ENCODE peak calls at places on chromosomes 11 and 22, in four cellular contexts. J is ascending aorta, T is thoracic aorta, Z is mesenchymal stem cell. R is an unnamed sample.
A peak's percentile ranks its signal among the peaks of the same experiment; 100 is the strongest.

GRCh38 chr11:11979487-11980117 is 28.8 kb downstream of the DKK3 start:
- DNase-seq in J (no peak), T (no peak), Z (peak; percentile 91), R (peak; percentile 91)

GRCh38 chr11:127055240-127055639 is 54.7 kb upstream of the KIRREL3 start:
- DNase-seq in J (no peak), T (no peak), Z (no peak), R (no peak)

GRCh38 chr11:27052668-27053067 is 12.1 kb downstream of the BBOX1 start:
- DNase-seq in J (no peak), T (no peak), Z (no peak), R (no peak)

GRCh38 chr11:31757245-31757835 is 53.8 kb downstream of the PAX6 start:
- DNase-seq in J (no peak), T (no peak), Z (no peak), R (no peak)

GRCh38 chr11:72718101-72718501 is 34.1 kb downstream of the ARAP1 start:
- DNase-seq in J (no peak), T (no peak), Z (no peak), R (no peak)

GRCh38 chr11:69366591-69366990 is 72.6 kb downstream of the MYEOV start:
- DNase-seq in J (no peak), T (no peak), Z (no peak), R (no peak)

GRCh38 chr22:39349506-39349966 is 255 bp upstream of the SYNGR1 start:
- DNase-seq in J (no peak), T (no peak), Z (peak; percentile 27), R (peak; percentile 42)

GRCh38 chr11:63551889-63552266 is 11.3 kb downstream of the PLAAT2 start:
- DNase-seq in J (no peak), T (no peak), Z (no peak), R (no peak)

GRCh38 chr11:77127674-77127968 is 425 bp upstream of the MYO7A start:
- DNase-seq in J (no peak), T (no peak), Z (no peak), R (peak; percentile 31)

GRCh38 chr11:113506461-113506860 is 31.3 kb upstream of the DRD2 start:
- DNase-seq in J (no peak), T (no peak), Z (no peak), R (no peak)

GRCh38 chr11:118304227-118304808 is at the start of gene CD3E:
- DNase-seq in J (no peak), T (no peak), Z (no peak), R (no peak)

GRCh38 chr11:122163420-122163819 is 47.4 kb upstream of the BLID start:
- DNase-seq in J (no peak), T (no peak), Z (no peak), R (no peak)

GRCh38 chr11:118109231-118109630 is 22.5 kb upstream of the SMIM35 start:
- DNase-seq in J (no peak), T (no peak), Z (no peak), R (no peak)

GRCh38 chr11:64637346-64638016 is 46.5 kb downstream of the SLC22A12 start:
- DNase-seq in J (no peak), T (no peak), Z (no peak), R (peak; percentile 42)

DNA sequence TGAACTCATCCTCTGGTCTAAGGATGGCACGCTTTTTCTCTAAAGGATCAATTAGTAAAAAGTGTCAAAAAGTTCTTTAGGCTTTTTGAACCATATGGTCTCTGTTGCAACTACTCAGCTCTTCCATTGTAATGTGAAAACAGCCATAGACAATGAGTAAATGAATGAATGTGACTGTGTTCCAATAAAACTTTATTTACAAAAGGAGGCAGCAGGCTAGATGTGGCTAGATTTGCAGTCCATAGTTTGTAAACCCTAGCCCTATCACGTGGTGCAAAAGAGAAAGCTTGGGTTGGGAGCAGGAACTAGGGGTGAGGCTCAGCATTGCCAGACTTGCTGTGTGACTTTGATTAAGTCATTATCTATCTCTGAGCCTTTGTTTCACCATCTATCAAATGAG is 5.4 kb upstream of the NPAS4 start:
- DNase-seq in J (no peak), T (no peak), Z (no peak), R (no peak)
- H3K27me3 ChIP-seq in J (no peaks in the 10 kb centered on the region), T (no peaks in the 10 kb centered on the region), Z (peaks cover 48% of the 10 kb centered on the region), R (peaks cover 12% of the 10 kb centered on the region)

GRCh38 chr11:119525855-119526196 is 102.9 kb upstream of the THY1 start:
- DNase-seq in J (no peak), T (no peak), Z (no peak), R (no peak)
- H3K27me3 ChIP-seq in J (no peaks in the 10 kb centered on the region), T (no peaks in the 10 kb centered on the region), Z (peaks cover 79% of the 10 kb centered on the region), R (no peaks in the 10 kb centered on the region)

GRCh38 chr22:48241658-48242057 is 1479.2 kb downstream of the TBC1D22A start:
- DNase-seq in J (no peak), T (no peak), Z (no peak), R (no peak)
- H3K27me3 ChIP-seq in J (no peaks in the 10 kb centered on the region), T (no peaks in the 10 kb centered on the region), Z (no peaks in the 10 kb centered on the region), R (no peaks in the 10 kb centered on the region)

DNA sequence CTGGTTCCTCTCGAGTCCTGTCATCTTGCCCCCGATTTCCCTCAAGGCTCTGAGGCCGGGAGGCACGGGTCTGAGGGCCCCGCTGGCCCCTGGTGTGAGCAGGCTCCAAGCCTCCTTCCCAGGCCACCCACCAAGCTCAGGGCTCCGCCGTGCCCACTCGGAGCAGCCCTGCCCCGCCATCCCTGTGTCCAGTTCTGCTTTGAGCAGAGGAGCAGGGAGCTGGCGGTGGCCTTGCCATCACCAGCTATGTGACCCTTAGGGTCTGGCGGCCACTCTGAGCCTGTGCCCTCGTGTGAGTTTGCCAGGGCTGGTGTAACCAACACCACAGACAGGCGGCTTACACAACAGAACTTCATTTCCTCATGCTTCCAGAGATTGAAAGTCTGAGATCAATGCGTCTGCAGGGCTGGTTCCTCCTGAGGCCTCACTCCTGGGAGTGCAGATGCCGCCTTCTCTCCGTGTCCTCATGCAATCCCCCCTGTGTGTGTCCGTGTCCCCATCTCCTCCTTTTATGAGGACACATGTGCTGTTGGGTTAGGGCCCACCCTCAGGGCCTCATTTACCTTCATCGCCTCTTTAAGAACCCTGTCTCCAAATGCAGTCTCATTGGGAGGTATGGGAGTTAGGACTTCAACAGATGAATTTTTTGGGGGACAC is 36.5 kb upstream of the CELSR1 start:
- DNase-seq in J (no peak), T (no peak), Z (no peak), R (no peak)
- H3K27me3 ChIP-seq in J (no peaks in the 10 kb centered on the region), T (no peaks in the 10 kb centered on the region), Z (peaks cover 7% of the 10 kb centered on the region), R (no peaks in the 10 kb centered on the region)

GRCh38 chr22:37333724-37334460 is 51.6 kb downstream of the CYTH4 start:
- DNase-seq in J (no peak), T (no peak), Z (no peak), R (no peak)
- H3K27me3 ChIP-seq in J (peaks cover 19% of the 10 kb centered on the region), T (peaks cover 17% of the 10 kb centered on the region), Z (peaks cover 52% of the 10 kb centered on the region), R (peaks cover 14% of the 10 kb centered on the region)

GRCh38 chr22:43893266-43893665 is 1.5 kb upstream of the PNPLA5 start:
- DNase-seq in J (no peak), T (no peak), Z (no peak), R (no peak)
- H3K27me3 ChIP-seq in J (no peaks in the 10 kb centered on the region), T (no peaks in the 10 kb centered on the region), Z (peaks cover 61% of the 10 kb centered on the region), R (peaks cover 2% of the 10 kb centered on the region)